ENCODE peak calls at places on chromosomes 16 and 17, in ten cellular contexts. V is cardiac fibroblast, B is HL-60, H is foreskin keratinocyte, Z is hepatocyte, S is PC-9, F is fibroblast of lung, C is HFF-Myc, N is Calu3, P is activated B cell treated with CpG ODN at 0.5 μM for 24 hours. O is an unnamed sample.

GRCh38 chr17:67244621-67245072 is 349 bp downstream of the HELZ start:
- DNase-seq in P (no peak), V (no peak), N (peak), B (no peak), C (no peak), Z (peak), H (no peak), F (no peak), S (no peak), O (peak)

GRCh38 chr17:2059125-2059836 is 4.4 kb downstream of the HIC1 start:
- DNase-seq in F (no peak), C (no peak), H (no peak), N (no peak), Z (no peak), B (no peak), P (peak), V (no peak), S (no peak), O (no peak)

GRCh38 chr16:19291459-19291858 is 5.9 kb downstream of the CLEC19A start:
- DNase-seq in F (no peak), B (no peak), S (peak), N (peak), H (no peak), V (peak), P (no peak), Z (peak), C (no peak), O (peak)

GRCh38 chr16:51067352-51067751 is 83.7 kb downstream of the SALL1 start:
- DNase-seq in N (no peak), F (no peak), S (no peak), V (no peak), H (no peak), P (no peak), Z (no peak), B (no peak), C (no peak), O (no peak)

GRCh38 chr17:66893382-66893781 is 58.5 kb downstream of the CACNG5 start:
- DNase-seq in F (no peak), S (no peak), V (no peak), B (no peak), P (no peak), C (no peak), H (no peak), Z (no peak), N (no peak), O (no peak)

GRCh38 chr17:13888043-13888442 is 181.3 kb upstream of the COX10 start:
- DNase-seq in F (peak), C (peak), N (no peak), S (no peak), Z (peak), P (no peak), V (no peak), H (no peak), B (no peak), O (no peak)

GRCh38 chr17:82350182-82351030 is 8.6 kb upstream of the TEX19 start:
- DNase-seq in S (no peak), H (no peak), N (no peak), F (no peak), Z (no peak), C (no peak), B (peak), P (no peak), V (no peak), O (no peak)

GRCh38 chr16:85462405-85463227 is 150.5 kb upstream of the GSE1 start:
- DNase-seq in F (no peak), B (no peak), N (no peak), S (no peak), P (no peak), Z (peak), C (no peak), H (no peak), V (no peak), O (no peak)

GRCh38 chr17:15038656-15039055 is 226.5 kb downstream of the PMP22 start:
- DNase-seq in V (peak), P (no peak), N (no peak), B (no peak), Z (no peak), F (peak), C (peak), H (peak), S (no peak), O (no peak)

GRCh38 chr16:79599256-79599836 is 1.2 kb downstream of the MAF start:
- DNase-seq in F (peak), V (peak), B (no peak), S (no peak), P (peak), C (no peak), H (no peak), Z (peak), N (peak), O (peak)

GRCh38 chr17:27585153-27585681 is 45.8 kb upstream of the LGALS9 start:
- DNase-seq in B (no peak), Z (no peak), C (no peak), F (no peak), N (no peak), V (peak), H (no peak), P (peak), S (no peak), O (no peak)

GRCh38 chr16:24018485-24018884 is 182.7 kb downstream of the PRKCB start:
- DNase-seq in B (no peak), N (no peak), P (no peak), F (no peak), C (no peak), V (no peak), Z (no peak), H (no peak), S (no peak), O (no peak)

GRCh38 chr17:64449545-64449944 is 630 bp downstream of the MILR1 start:
- DNase-seq in S (peak), P (no peak), C (no peak), H (no peak), B (peak), F (peak), Z (no peak), N (no peak), V (peak), O (no peak)

GRCh38 chr16:12350945-12351344 is 374.4 kb downstream of the SNX29 start:
- DNase-seq in P (no peak), F (no peak), H (no peak), S (no peak), Z (no peak), B (no peak), V (no peak), N (no peak), C (no peak), O (peak)

GRCh38 chr16:16971042-16971441 is 499.7 kb downstream of the XYLT1 start:
- DNase-seq in P (no peak), S (no peak), Z (no peak), V (no peak), C (no peak), B (no peak), F (no peak), H (no peak), N (no peak), O (no peak)

GRCh38 chr17:45147102-45147580 is 1.1 kb upstream of the HEXIM1 start:
- DNase-seq in B (no peak), N (peak), Z (peak), P (no peak), S (no peak), V (peak), C (no peak), F (no peak), H (peak), O (no peak)
- TF ChIP-seq CTCF in B (no peak), N (no peak), Z (no peak), P (no peak), S (no peak), V (no peak), C (no peak), F (no peak), H (no peak), O (no peak)

DNA sequence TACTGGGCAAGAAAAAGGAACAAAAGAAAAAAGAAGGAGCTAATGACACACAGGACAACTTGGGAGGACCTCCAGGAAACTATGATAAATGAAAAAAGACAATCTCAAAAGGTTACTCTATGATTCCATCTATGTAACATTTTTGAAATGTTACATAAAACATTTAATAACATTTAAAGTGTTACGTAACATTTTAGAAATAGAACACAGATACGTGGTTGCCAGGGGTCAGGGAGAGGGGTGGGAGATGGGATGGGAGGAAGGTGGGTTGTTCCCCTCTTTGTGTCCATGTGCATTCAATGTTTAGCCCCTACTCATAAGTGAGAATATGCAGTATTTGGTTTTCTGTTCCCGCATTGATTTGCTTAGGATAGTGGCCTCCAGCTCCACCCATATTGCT is 116.6 kb downstream of the C16orf95 start:
- DNase-seq in N (no peak), P (no peak), B (no peak), C (no peak), Z (no peak), S (no peak), H (no peak), F (no peak), V (no peak), O (no peak)
- TF ChIP-seq CTCF in N (no peak), P (no peak), B (no peak), C (no peak), Z (no peak), S (no peak), H (no peak), F (no peak), V (no peak), O (no peak)

GRCh38 chr16:57192720-57193486 is 6.8 kb downstream of the RSPRY1 start:
- DNase-seq in S (no peak), C (no peak), Z (no peak), N (no peak), P (no peak), B (no peak), V (peak), H (peak), F (peak), O (no peak)
- TF ChIP-seq CTCF in S (no peak), C (no peak), Z (no peak), N (no peak), P (no peak), B (no peak), V (no peak), H (no peak), F (no peak), O (no peak)

GRCh38 chr16:58501242-58502131 is 1.5 kb downstream of the NDRG4 start:
- DNase-seq in V (no peak), S (no peak), P (peak), N (peak), Z (peak), B (no peak), F (no peak), C (no peak), H (no peak), O (no peak)
- TF ChIP-seq CTCF in V (no peak), S (no peak), P (no peak), N (no peak), Z (no peak), B (no peak), F (no peak), C (no peak), H (peak), O (no peak)

GRCh38 chr16:65388592-65388991 is 266.7 kb upstream of the CDH11 start:
- DNase-seq in B (no peak), Z (no peak), F (peak), C (no peak), H (no peak), S (no peak), P (no peak), N (no peak), V (peak), O (no peak)
- TF ChIP-seq CTCF in B (no peak), Z (no peak), F (no peak), C (no peak), H (no peak), S (no peak), P (no peak), N (no peak), V (no peak), O (no peak)

GRCh38 chr16:77669057-77669456 is 53.3 kb upstream of the NUDT7 start:
- DNase-seq in B (no peak), H (no peak), V (no peak), Z (no peak), F (no peak), S (no peak), N (no peak), C (no peak), P (no peak), O (no peak)

GRCh38 chr16:77662241-77662640 is 60.1 kb upstream of the NUDT7 start:
- DNase-seq in C (no peak), V (no peak), Z (no peak), B (no peak), P (no peak), S (no peak), F (no peak), H (no peak), N (no peak), O (no peak)

GRCh38 chr16:77660311-77660710 is 62.0 kb upstream of the NUDT7 start:
- DNase-seq in F (peak), N (peak), C (no peak), V (peak), B (no peak), Z (peak), H (no peak), P (no peak), S (no peak), O (peak)

GRCh38 chr16:77663711-77664110 is 58.6 kb upstream of the NUDT7 start:
- DNase-seq in V (no peak), P (no peak), C (no peak), B (no peak), H (no peak), S (no peak), N (no peak), Z (no peak), F (no peak), O (no peak)
- TF ChIP-seq CTCF in V (no peak), P (no peak), C (no peak), B (no peak), H (no peak), S (no peak), N (no peak), Z (no peak), F (no peak), O (no peak)